ENCODE peak calls at places on chromosomes 7 and 10, in eight cellular contexts. L, B, J, I, H, E, S and U are unnamed samples.

GRCh38 chr10:132690401-132690800 is 95.5 kb downstream of the NKX6-2 start:
- DNase-seq in H (no peak), B (no peak), L (peak; percentile 4), I (no peak), J (no peak), S (peak; percentile 38), E (no peak), U (no peak)

GRCh38 chr7:155928583-155929145 is 116.4 kb upstream of the SHH start:
- DNase-seq in J (no peak), S (no peak), E (no peak), I (no peak), B (no peak), L (no peak), H (no peak), U (no peak)

GRCh38 chr7:39952378-39952777 is 2.3 kb downstream of the CDK13 start:
- DNase-seq in J (no peak), S (no peak), I (no peak), E (no peak), L (no peak), H (peak; percentile 35), B (peak; percentile 54), U (no peak)

GRCh38 chr7:71135663-71136062 is 3.7 kb downstream of the GALNT17 start:
- DNase-seq in S (no peak), L (no peak), E (no peak), H (no peak), I (no peak), B (no peak), J (no peak), U (no peak)

GRCh38 chr10:75283150-75284096 is 47.7 kb upstream of the COMTD1 start:
- DNase-seq in I (no peak), S (no peak), E (no peak), B (peak; percentile 74), H (no peak), J (no peak), L (peak; percentile 25), U (no peak)

GRCh38 chr10:43130756-43131155 is 7.5 kb upstream of the CSGALNACT2 start:
- DNase-seq in J (no peak), E (peak; percentile 17), I (no peak), L (no peak), B (no peak), S (peak; percentile 67), H (no peak), U (no peak)

GRCh38 chr10:111356571-111356970 is 279.7 kb downstream of the ADRA2A start:
- DNase-seq in S (no peak), I (no peak), H (no peak), E (no peak), L (no peak), J (no peak), B (no peak), U (no peak)

GRCh38 chr10:1608408-1609037 is 128.8 kb downstream of the ADARB2 start:
- DNase-seq in I (no peak), L (no peak), J (no peak), B (no peak), H (no peak), E (no peak), S (no peak), U (no peak)

GRCh38 chr10:72283131-72283530 is 9.4 kb downstream of the DDIT4 start:
- DNase-seq in J (no peak), I (no peak), B (no peak), E (no peak), S (no peak), L (no peak), H (no peak), U (no peak)

GRCh38 chr7:42739591-42739990 is 172.3 kb downstream of the C7orf25 start:
- DNase-seq in H (no peak), E (no peak), L (peak; percentile 46), S (no peak), J (no peak), I (no peak), B (no peak), U (no peak)

GRCh38 chr10:63197304-63198092 is 64.4 kb downstream of the NRBF2 start:
- DNase-seq in L (no peak), E (no peak), J (no peak), B (peak; percentile 93), I (no peak), H (no peak), S (no peak), U (peak; percentile 80)

GRCh38 chr10:77290528-77291155 is 347.0 kb downstream of the KCNMA1 start:
- DNase-seq in E (no peak), L (no peak), I (peak; percentile 25), J (no peak), S (no peak), H (peak; percentile 95), B (peak; percentile 93), U (peak; percentile 65)

GRCh38 chr10:58981846-58982245 is 194.6 kb upstream of the PHYHIPL start:
- DNase-seq in L (no peak), S (no peak), B (no peak), J (no peak), E (no peak), I (no peak), H (no peak), U (no peak)

GRCh38 chr10:48607356-48608278 is 2.7 kb upstream of the ARHGAP22 start:
- DNase-seq in I (no peak), H (peak; percentile 55), B (peak; percentile 24), E (peak; percentile 16), J (no peak), L (no peak), S (no peak), U (no peak)

GRCh38 chr10:79057481-79058275 is 11.1 kb upstream of the ZMIZ1 start:
- DNase-seq in H (no peak), I (no peak), J (no peak), E (peak; percentile 19), S (peak; percentile 42), L (peak; percentile 1), B (no peak), U (no peak)

GRCh38 chr7:1809070-1809469 is 139.0 kb downstream of the ELFN1 start:
- DNase-seq in B (no peak), L (no peak), S (peak; percentile 28), J (no peak), E (no peak), I (no peak), H (no peak), U (no peak)

GRCh38 chr10:92923416-92923815 is 75.1 kb downstream of the EXOC6 start:
- DNase-seq in J (no peak), E (no peak), L (no peak), H (no peak), S (no peak), B (peak; percentile 3), I (no peak), U (no peak)

GRCh38 chr10:128071417-128071782 is 54.8 kb downstream of the MKI67 start:
- DNase-seq in E (no peak), I (no peak), H (no peak), S (peak; percentile 40), L (no peak), B (no peak), J (no peak), U (no peak)

GRCh38 chr7:92020636-92021035 is 80.0 kb downstream of the AKAP9 start:
- DNase-seq in I (no peak), J (no peak), S (no peak), H (peak; percentile 39), E (no peak), L (no peak), B (peak; percentile 63), U (no peak)

GRCh38 chr7:20786421-20786778 is 286 bp downstream of the SP8 start:
- DNase-seq in J (no peak), L (no peak), S (no peak), I (no peak), E (peak; percentile 27), H (no peak), B (no peak), U (no peak)
- H3K27ac ChIP-seq in J (no peak overlapping the region), L (no peak overlapping the region), S (no peak overlapping the region), I (no peak overlapping the region), E (no peak overlapping the region), H (no peak overlapping the region), B (no peak overlapping the region), U (no peak overlapping the region)

GRCh38 chr7:141264511-141264910 is 190.6 kb downstream of the TMEM178B start:
- DNase-seq in B (no peak), J (no peak), S (no peak), L (no peak), E (no peak), I (no peak), H (no peak), U (no peak)

GRCh38 chr7:141263508-141263907 is 189.6 kb downstream of the TMEM178B start:
- DNase-seq in L (no peak), I (no peak), B (no peak), E (no peak), J (no peak), H (no peak), S (no peak), U (no peak)

GRCh38 chr7:141263983-141264382 is 190.1 kb downstream of the TMEM178B start:
- DNase-seq in H (no peak), L (no peak), S (no peak), E (no peak), I (no peak), B (no peak), J (no peak), U (no peak)

GRCh38 chr7:141265668-141266067 is 191.8 kb downstream of the TMEM178B start:
- DNase-seq in B (no peak), L (no peak), E (no peak), S (no peak), H (no peak), I (no peak), J (no peak), U (no peak)

DNA sequence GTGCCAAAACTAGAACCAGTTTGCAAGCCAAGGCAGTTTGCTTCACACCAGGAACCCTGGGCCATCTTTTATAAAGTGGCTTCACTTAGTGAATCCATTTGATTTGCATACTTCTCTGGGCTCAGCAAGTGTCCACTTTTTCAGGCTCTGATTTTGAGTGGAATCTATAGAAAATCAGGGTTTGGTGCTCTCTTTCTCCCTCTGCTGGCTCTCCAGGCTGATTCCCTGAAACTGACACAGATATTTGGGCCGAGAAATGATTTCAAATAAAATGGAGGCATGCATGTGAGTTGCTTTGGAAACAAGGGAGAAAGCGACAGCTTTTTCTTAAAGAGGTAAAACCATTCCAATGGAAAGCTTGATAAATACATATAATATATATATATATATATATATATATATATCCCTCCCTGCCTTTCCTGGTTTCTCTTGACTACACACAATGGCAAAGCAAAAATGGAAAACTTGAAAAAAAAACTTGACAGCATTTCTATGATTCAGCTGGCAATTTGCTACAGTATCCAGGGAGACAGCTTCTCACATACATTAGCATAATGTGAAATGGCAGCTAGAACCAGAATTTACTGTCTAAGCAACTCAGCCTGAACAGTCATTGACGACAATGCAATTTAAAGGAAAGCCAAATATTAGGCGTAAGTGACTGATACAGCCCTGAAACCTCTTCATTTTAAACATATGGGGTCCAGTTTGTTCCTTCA is 188.4 kb downstream of the TMEM178B start:
- DNase-seq in H (no peak), I (no peak), E (no peak), J (no peak), S (no peak), L (no peak), B (no peak), U (no peak)
- TF ChIP-seq CTCF in H (peak; percentile 42), I (no peak), E (no peak), J (no peak), S (no peak), L (peak; percentile 29), B (peak; percentile 35), U (peak; percentile 21)

GRCh38 chr10:31030216-31030615 is 1.4 kb downstream of the ZNF438 start:
- DNase-seq in H (no peak), L (no peak), E (no peak), S (no peak), I (no peak), J (peak; percentile 19), B (peak; percentile 16), U (no peak)
- H3K27ac ChIP-seq in H (no peak overlapping the region), L (peak overlapping the region; percentile 100), E (no peak overlapping the region), S (peak overlapping the region; percentile 100), I (no peak overlapping the region), J (peak overlapping the region; percentile 100), B (no peak overlapping the region), U (no peak overlapping the region)

GRCh38 chr10:112801004-112801403 is 149.0 kb upstream of the TCF7L2 start:
- DNase-seq in H (no peak), E (no peak), I (no peak), J (no peak), S (no peak), B (no peak), L (no peak), U (no peak)
- TF ChIP-seq CTCF in H (no peak), E (no peak), I (no peak), J (no peak), S (no peak), B (no peak), L (no peak), U (no peak)